ENCODE peak calls at places on chromosome 17, in five cellular contexts. P is HCT116, O is SK-N-SH, H is stomach, D is sigmoid colon. N is an unnamed sample.
A peak's percentile ranks its signal among the peaks of the same experiment; 100 is the strongest.

GRCh38 chr17:35052240-35052608 is 11.3 kb downstream of the RFFL start:
- DNase-seq in P (no peak), O (no peak), H (no peak), D (no peak), N (no peak)

GRCh38 chr17:61234102-61234750 is 165.4 kb upstream of the TBX2 start:
- DNase-seq in P (no peak), O (no peak), H (no peak), D (no peak), N (no peak)

GRCh38 chr17:57889892-57890856 is 40.3 kb upstream of the MRPS23 start:
- DNase-seq in P (peak; percentile 67), O (peak; percentile 66), H (peak; percentile 83), D (peak; percentile 97), N (no peak)

GRCh38 chr17:75412455-75413317 is 7.2 kb upstream of the GRB2 start:
- DNase-seq in P (peak; percentile 75), O (peak; percentile 81), H (peak; percentile 68), D (peak; percentile 74), N (peak; percentile 93)

GRCh38 chr17:73718362-73718761 is 74.1 kb upstream of the SDK2 start:
- DNase-seq in P (no peak), O (no peak), H (no peak), D (no peak), N (no peak)

GRCh38 chr17:63696381-63696961 is 3.5 kb downstream of the LIMD2 start:
- DNase-seq in P (peak; percentile 21), O (peak; percentile 80), H (peak; percentile 27), D (no peak), N (no peak)

GRCh38 chr17:9239260-9239820 is 218.0 kb downstream of the NTN1 start:
- DNase-seq in P (no peak), O (no peak), H (peak; percentile 27), D (no peak), N (no peak)

GRCh38 chr17:34598161-34598776 is 18.9 kb downstream of the TMEM132E start:
- DNase-seq in P (no peak), O (peak; percentile 75), H (no peak), D (no peak), N (no peak)

GRCh38 chr17:43418441-43419374 is 19.9 kb downstream of the ARL4D start:
- DNase-seq in P (peak; percentile 55), O (no peak), H (no peak), D (peak; percentile 92), N (no peak)

GRCh38 chr17:73841431-73842060 is 197.3 kb upstream of the SDK2 start:
- DNase-seq in P (no peak), O (peak; percentile 65), H (no peak), D (no peak), N (no peak)

GRCh38 chr17:79627184-79627765 is 16.4 kb upstream of the RBFOX3 start:
- DNase-seq in P (no peak), O (peak; percentile 22), H (peak; percentile 15), D (peak; percentile 53), N (peak; percentile 90)

GRCh38 chr17:51260960-51261958 is 913 bp downstream of the UTP18 start:
- DNase-seq in P (peak; percentile 35), O (peak; percentile 90), H (peak; percentile 74), D (peak; percentile 80), N (peak; percentile 91)

GRCh38 chr17:82434216-82434565 is 15.8 kb upstream of the OGFOD3 start:
- DNase-seq in P (no peak), O (no peak), H (no peak), D (no peak), N (no peak)

GRCh38 chr17:59332890-59333377 is 1.5 kb downstream of the YPEL2 start:
- DNase-seq in P (no peak), O (no peak), H (peak; percentile 33), D (peak; percentile 75), N (peak; percentile 92)

GRCh38 chr17:32256012-32256694 is 9.5 kb upstream of the RHBDL3 start:
- DNase-seq in P (no peak), O (no peak), H (no peak), D (no peak), N (no peak)

GRCh38 chr17:58084317-58084981 is 1.2 kb downstream of the DYNLL2 start:
- DNase-seq in P (peak; percentile 56), O (peak; percentile 67), H (peak; percentile 61), D (peak; percentile 85), N (peak; percentile 89)

GRCh38 chr17:67221062-67221998 is 23.7 kb downstream of the HELZ start:
- DNase-seq in P (peak; percentile 40), O (peak; percentile 56), H (no peak), D (no peak), N (no peak)

GRCh38 chr17:50604470-50604869 is 30.2 kb upstream of the ABCC3 start:
- DNase-seq in P (no peak), O (peak; percentile 99), H (peak; percentile 37), D (peak; percentile 86), N (no peak)

GRCh38 chr17:75430159-75430748 is 24.8 kb upstream of the GRB2 start:
- DNase-seq in P (no peak), O (no peak), H (no peak), D (no peak), N (no peak)

GRCh38 chr17:69560987-69561441 is 146.5 kb downstream of the MAP2K6 start:
- DNase-seq in P (no peak), O (peak; percentile 36), H (no peak), D (no peak), N (no peak)

GRCh38 chr17:19359151-19359550 is 3.4 kb downstream of the B9D1 start:
- DNase-seq in P (no peak), O (no peak), H (no peak), D (peak; percentile 52), N (no peak)

GRCh38 chr17:49971848-49972485 is 3.0 kb downstream of the DLX4 start:
- DNase-seq in P (no peak), O (peak; percentile 79), H (no peak), D (no peak), N (no peak)

GRCh38 chr17:21213491-21214014 is 408 bp downstream of the TMEM11 start:
- DNase-seq in P (no peak), O (peak; percentile 87), H (peak; percentile 47), D (peak; percentile 71), N (no peak)

GRCh38 chr17:27612160-27612767 is 18.7 kb upstream of the LGALS9 start:
- DNase-seq in P (no peak), O (no peak), H (no peak), D (no peak), N (no peak)

GRCh38 chr17:83200231-83200699 is 120.9 kb downstream of the METRNL start:
- DNase-seq in P (no peak), O (no peak), H (peak; percentile 70), D (peak; percentile 84), N (no peak)

GRCh38 chr17:301681-302299 is 50.8 kb downstream of the RPH3AL start:
- DNase-seq in P (no peak), O (no peak), H (no peak), D (peak; percentile 62), N (no peak)

GRCh38 chr17:15154618-15155017 is 110.5 kb downstream of the PMP22 start:
- DNase-seq in P (no peak), O (no peak), H (no peak), D (no peak), N (peak; percentile 50)

GRCh38 chr17:352421-353212 is at the start of gene RPH3AL:
- DNase-seq in P (peak; percentile 36), O (no peak), H (peak; percentile 88), D (no peak), N (no peak)

GRCh38 chr17:75622071-75622470 is 11.2 kb upstream of the SMIM5 start:
- DNase-seq in P (no peak), O (no peak), H (no peak), D (no peak), N (no peak)

DNA sequence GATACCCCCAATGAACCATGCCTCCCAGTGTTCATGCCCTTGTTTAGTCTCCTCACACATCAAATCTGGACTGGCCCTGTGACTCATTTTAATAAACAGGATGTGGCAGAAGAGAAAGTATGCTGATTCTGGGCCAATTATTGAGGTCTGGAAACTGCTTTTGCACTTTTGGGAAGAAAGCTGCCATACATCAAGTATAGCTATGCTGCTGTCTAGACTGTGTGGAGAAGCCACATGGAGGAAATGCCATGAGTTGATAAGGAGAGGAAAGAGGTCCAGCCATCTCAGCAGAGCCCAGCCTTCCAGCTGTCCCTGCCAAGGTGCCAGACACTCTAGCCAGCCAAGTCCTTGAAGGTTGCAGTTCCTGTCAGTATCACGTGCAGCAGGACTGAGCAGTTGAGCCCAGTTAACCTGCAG is 16.7 kb downstream of the RPRML start:
- DNase-seq in P (no peak), O (no peak), H (no peak), D (no peak), N (no peak)
- TF ChIP-seq POLR2AphosphoS5 in P (no peak), O (no peak), H (no peak), D (no peak), N (no peak)

DNA sequence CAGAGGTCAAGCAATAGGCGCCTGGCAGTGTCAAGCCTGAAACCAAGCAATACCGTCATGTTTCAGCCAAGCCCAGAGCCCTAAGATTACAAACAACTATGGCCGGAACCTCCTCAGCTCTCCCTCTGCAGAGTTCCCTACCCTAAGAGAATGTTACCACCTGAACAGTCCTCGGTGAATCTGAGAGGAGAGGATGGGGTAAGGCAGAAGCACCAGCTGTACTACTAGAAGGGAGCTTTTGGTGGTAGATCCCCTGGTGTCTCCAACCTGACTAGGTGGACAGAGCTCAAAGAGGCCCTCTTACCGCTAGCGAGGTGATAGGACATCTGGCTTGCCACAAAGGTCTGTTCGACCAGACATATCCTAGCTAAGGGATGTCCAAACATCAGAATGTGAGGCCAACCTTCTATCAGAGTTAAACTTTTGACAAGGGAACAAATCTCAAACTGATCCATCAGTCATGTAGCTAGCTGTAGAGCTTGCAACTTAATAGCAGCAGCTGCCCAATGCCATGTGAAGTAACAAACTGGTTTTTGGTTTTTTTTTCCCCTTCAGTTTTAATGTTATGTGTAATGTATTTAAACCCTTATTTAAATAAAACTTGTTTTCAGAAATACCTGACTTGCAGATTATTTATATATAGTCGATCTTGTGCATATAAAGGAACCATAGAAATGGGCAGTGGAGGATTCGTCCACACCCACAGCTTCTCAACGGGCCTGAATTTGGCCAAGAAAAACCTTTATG is 2.5 kb downstream of the EIF1 start:
- DNase-seq in P (no peak), O (no peak), H (no peak), D (no peak), N (no peak)
- TF ChIP-seq POLR2AphosphoS5 in P (peak; percentile 68), O (no peak), H (peak; percentile 24), D (no peak), N (no peak)

DNA sequence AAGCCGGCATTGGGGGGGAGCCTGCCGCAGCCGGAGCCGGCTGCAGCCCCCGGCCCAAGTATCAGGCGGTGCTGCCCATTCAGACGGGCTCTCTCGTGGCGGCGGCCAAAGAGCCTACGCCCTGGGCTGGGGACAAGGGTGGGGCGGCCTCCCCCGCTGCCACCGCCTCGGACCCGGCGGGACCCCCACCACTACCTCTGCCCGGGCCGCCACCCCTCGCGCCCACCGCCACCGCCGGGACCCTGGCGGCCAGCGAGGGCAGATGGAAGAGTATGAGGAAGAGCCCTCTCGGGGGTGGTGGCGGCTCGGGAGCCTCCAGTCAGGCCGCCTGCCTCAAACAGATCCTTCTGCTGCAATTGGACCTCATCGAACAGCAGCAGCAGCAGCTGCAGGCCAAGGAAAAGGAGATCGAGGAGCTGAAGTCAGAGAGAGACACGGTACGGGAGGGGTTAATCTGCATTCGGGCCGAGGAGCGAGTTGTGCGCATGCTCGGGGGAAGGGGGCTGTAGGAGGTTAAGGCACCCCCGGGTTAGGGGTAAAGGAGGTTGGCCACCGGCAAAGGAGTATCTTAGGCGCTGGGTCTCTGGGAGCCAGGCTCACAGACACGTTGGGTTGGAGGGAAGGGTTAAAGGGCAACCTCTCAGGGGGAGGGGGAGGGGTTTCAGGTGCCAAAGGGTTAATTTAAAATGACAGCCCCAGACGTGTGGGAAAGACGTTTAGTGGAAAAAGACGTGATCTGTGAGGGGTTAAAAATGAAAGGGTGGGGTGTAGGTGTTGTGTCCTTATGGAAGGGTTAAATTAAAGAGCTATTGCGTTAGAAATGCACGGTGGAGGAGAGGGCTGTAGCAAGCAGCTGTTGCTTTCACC is 1.4 kb downstream of the MSL1 start:
- DNase-seq in P (no peak), O (peak; percentile 83), H (no peak), D (no peak), N (no peak)
- TF ChIP-seq POLR2AphosphoS5 in P (no peak), O (peak; percentile 13), H (no peak), D (peak; percentile 42), N (peak; percentile 3)

GRCh38 chr17:78422267-78422605 is 43.8 kb downstream of the PGS1 start:
- DNase-seq in P (no peak), O (no peak), H (no peak), D (no peak), N (no peak)
- TF ChIP-seq POLR2AphosphoS5 in P (no peak), O (no peak), H (no peak), D (no peak), N (no peak)

N was measured in esophagus muscularis mucosa.